ENCODE peak calls at places on chromosomes 13 and 19, in six cellular contexts. V is aorta; D is stimulated activated CD4-positive, alpha-beta T cell treated with anti-CD3 and anti-CD28 coated beads, Interleukin-2, amount 100 ng/mL, for 48 hours; O is hepatocyte; G is right lobe of liver; C is fibroblast of mammary gland. E is an unnamed sample.

GRCh38 chr19:46610413-46610775 is 9.3 kb downstream of the CALM3 start:
- DNase-seq in O (no peak), D (no peak), C (no peak), V (peak; percentile 23), G (peak; percentile 10), E (no peak)

GRCh38 chr19:19578241-19578640 is 40.2 kb downstream of the CILP2 start:
- DNase-seq in V (no peak), G (no peak), D (no peak), O (no peak), C (no peak), E (no peak)

GRCh38 chr19:33216198-33216830 is 9.3 kb downstream of the SLC7A10 start:
- DNase-seq in D (no peak), V (no peak), C (no peak), O (no peak), G (no peak), E (no peak)

GRCh38 chr13:106565127-106565775 is 2.7 kb downstream of the ARGLU1 start:
- DNase-seq in V (no peak), G (no peak), O (no peak), C (no peak), D (no peak), E (no peak)

GRCh38 chr13:57832187-57832586 is 200.6 kb downstream of the PCDH17 start:
- DNase-seq in O (no peak), V (no peak), G (no peak), C (no peak), D (no peak), E (no peak)

GRCh38 chr13:36706755-36707154 is 32.9 kb downstream of the SERTM1 start:
- DNase-seq in C (peak; percentile 68), O (no peak), D (no peak), V (no peak), G (no peak), E (no peak)

GRCh38 chr19:2249010-2249866 is at the start of gene AMH:
- DNase-seq in V (no peak), D (no peak), G (no peak), O (no peak), C (no peak), E (no peak)

GRCh38 chr19:40596608-40597328 is 4.4 kb upstream of the LTBP4 start:
- DNase-seq in D (no peak), C (peak; percentile 53), V (peak; percentile 91), G (peak; percentile 60), O (peak; percentile 69), E (peak; percentile 29)

GRCh38 chr13:60090579-60090978 is 73.1 kb downstream of the DIAPH3 start:
- DNase-seq in G (no peak), O (no peak), V (no peak), C (peak; percentile 44), D (no peak), E (no peak)

GRCh38 chr19:45852145-45852750 is 10.7 kb downstream of the SYMPK start:
- DNase-seq in G (peak; percentile 35), C (peak; percentile 67), V (no peak), O (no peak), D (no peak), E (no peak)

GRCh38 chr13:108342369-108343289 is 73.1 kb downstream of the TNFSF13B start:
- DNase-seq in V (no peak), G (no peak), O (peak; percentile 41), D (no peak), C (peak; percentile 50), E (no peak)

GRCh38 chr19:42406111-42406510 is 16.0 kb upstream of the CNFN start:
- DNase-seq in G (no peak), C (no peak), V (no peak), O (no peak), D (no peak), E (no peak)

GRCh38 chr13:108154421-108154858 is 60.9 kb downstream of the LIG4 start:
- DNase-seq in C (no peak), D (no peak), V (no peak), G (no peak), O (peak; percentile 81), E (no peak)

GRCh38 chr19:8240274-8241229 is 31.4 kb downstream of the CERS4 start:
- DNase-seq in G (peak; percentile 97), V (peak; percentile 92), O (peak; percentile 94), C (peak; percentile 93), D (peak; percentile 6), E (peak; percentile 74)

GRCh38 chr13:30998548-30999140 is 66.2 kb downstream of the TEX26 start:
- DNase-seq in V (no peak), D (no peak), C (peak; percentile 29), G (no peak), O (peak; percentile 53), E (no peak)

GRCh38 chr19:8208119-8208709 is 956 bp upstream of the CERS4 start:
- DNase-seq in D (no peak), G (peak; percentile 58), O (peak; percentile 66), V (peak; percentile 80), C (no peak), E (peak; percentile 38)

GRCh38 chr19:3459322-3459881 is 20.9 kb downstream of the SMIM24 start:
- DNase-seq in V (peak; percentile 96), O (peak; percentile 85), D (no peak), G (peak; percentile 89), C (peak; percentile 93), E (peak; percentile 72)

GRCh38 chr13:113616281-113616906 is 31.8 kb downstream of the TFDP1 start:
- DNase-seq in G (peak; percentile 39), C (peak; percentile 21), O (peak; percentile 54), V (peak; percentile 55), D (no peak), E (no peak)

GRCh38 chr13:21075303-21076264 is 14.2 kb upstream of the LATS2 start:
- DNase-seq in G (no peak), D (no peak), O (peak; percentile 59), V (peak; percentile 85), C (peak; percentile 21), E (peak; percentile 46)

GRCh38 chr19:48874309-48875135 is 2.3 kb downstream of the PPP1R15A start:
- DNase-seq in O (no peak), V (no peak), G (no peak), D (no peak), C (peak; percentile 87), E (peak; percentile 65)

GRCh38 chr13:95067303-95067702 is 233.9 kb downstream of the ABCC4 start:
- DNase-seq in C (peak; percentile 67), V (no peak), O (no peak), D (no peak), G (no peak), E (no peak)

GRCh38 chr19:46069841-46070341 is 29.1 kb upstream of the IGFL4 start:
- DNase-seq in O (peak; percentile 69), V (no peak), D (no peak), G (no peak), C (peak; percentile 96), E (no peak)

GRCh38 chr13:31038834-31039552 is 106.5 kb downstream of the TEX26 start:
- DNase-seq in C (peak; percentile 59), V (no peak), G (no peak), O (no peak), D (no peak), E (no peak)

GRCh38 chr19:8593931-8594330 is 16.6 kb downstream of the ADAMTS10 start:
- DNase-seq in D (no peak), G (no peak), O (no peak), C (no peak), V (no peak), E (no peak)

GRCh38 chr13:111912991-111913781 is 153.8 kb upstream of the SOX1 start:
- DNase-seq in C (no peak), O (no peak), D (no peak), V (no peak), G (no peak), E (no peak)

GRCh38 chr13:29484796-29485195 is 110.7 kb downstream of the SLC7A1 start:
- DNase-seq in C (no peak), O (no peak), D (no peak), G (no peak), V (no peak), E (no peak)

GRCh38 chr13:42486711-42487198 is 87.2 kb upstream of the TNFSF11 start:
- DNase-seq in C (peak; percentile 93), G (no peak), V (no peak), D (no peak), O (no peak), E (no peak)

GRCh38 chr13:20348018-20348417 is 115.9 kb upstream of the GJB6 start:
- DNase-seq in G (no peak), V (no peak), C (no peak), O (no peak), D (no peak), E (no peak)

GRCh38 chr13:64332048-64332447 is 2898.1 kb downstream of the PCDH9 start:
- DNase-seq in V (no peak), D (no peak), C (no peak), G (no peak), O (no peak), E (no peak)

GRCh38 chr19:3125900-3126524 is 9.8 kb upstream of the GNA15 start:
- DNase-seq in C (peak; percentile 37), D (peak; percentile 83), O (peak; percentile 68), G (peak; percentile 80), V (peak; percentile 87), E (peak; percentile 68)

GRCh38 chr19:35106291-35106583 is 9.4 kb upstream of the FXYD3 start:
- DNase-seq in C (no peak), D (no peak), V (no peak), O (no peak), G (no peak), E (no peak)

GRCh38 chr19:2670217-2670616 is 32.3 kb downstream of the GNG7 start:
- DNase-seq in G (no peak), O (no peak), V (no peak), D (no peak), C (no peak), E (no peak)

GRCh38 chr13:111486331-111486730 is 165.9 kb downstream of the TEX29 start:
- DNase-seq in C (no peak), V (no peak), O (no peak), G (no peak), D (no peak), E (no peak)

GRCh38 chr13:28137556-28137955 is 789 bp upstream of the PAN3 start:
- DNase-seq in C (peak; percentile 28), V (no peak), O (no peak), G (no peak), D (peak; percentile 5), E (no peak)

GRCh38 chr19:47157455-47158321 is 27.1 kb downstream of the SAE1 start:
- DNase-seq in G (no peak), D (no peak), V (no peak), C (peak; percentile 49), O (peak; percentile 26), E (peak; percentile 77)

GRCh38 chr13:110116072-110116487 is 190.9 kb downstream of the COL4A1 start:
- DNase-seq in V (no peak), C (peak; percentile 79), D (peak; percentile 57), O (peak; percentile 86), G (peak; percentile 79), E (no peak)